ENCODE peak calls at places on chromosome 21, in six cellular contexts. S is esophagus squamous epithelium, A is HepG2, Z is IMR-90, G is adrenal gland, H is prostate gland. R is an unnamed sample.
A peak's percentile ranks its signal among the peaks of the same experiment; 100 is the strongest.

GRCh38 chr21:41824466-41825207 is 54.5 kb downstream of the PRDM15 start:
- DNase-seq in G (no peak), Z (no peak), H (no peak), S (no peak), A (no peak), R (no peak)

GRCh38 chr21:41668051-41668541 is 98.8 kb downstream of the RIPK4 start:
- DNase-seq in Z (no peak), G (no peak), S (no peak), H (no peak), A (no peak), R (peak; percentile 57)

GRCh38 chr21:42433946-42434551 is 30.3 kb downstream of the UBASH3A start:
- DNase-seq in Z (no peak), S (no peak), G (peak; percentile 51), A (no peak), H (no peak), R (no peak)

GRCh38 chr21:44836666-44837471 is 19.0 kb upstream of the SUMO3 start:
- DNase-seq in Z (no peak), G (peak; percentile 68), A (peak; percentile 55), S (no peak), H (peak; percentile 45), R (no peak)

GRCh38 chr21:45111703-45112102 is 37.3 kb downstream of the ADARB1 start:
- DNase-seq in S (no peak), G (no peak), Z (no peak), H (no peak), A (no peak), R (peak; percentile 56)

GRCh38 chr21:46092026-46092764 is 5.7 kb upstream of the COL6A2 start:
- DNase-seq in A (no peak), H (no peak), Z (peak; percentile 99), G (no peak), S (no peak), R (peak; percentile 97)

GRCh38 chr21:20169812-20170576 is 828.2 kb upstream of the NCAM2 start:
- DNase-seq in S (no peak), H (no peak), Z (no peak), G (no peak), A (no peak), R (no peak)

GRCh38 chr21:45151484-45152115 is 77.2 kb downstream of the ADARB1 start:
- DNase-seq in G (no peak), Z (no peak), H (no peak), S (no peak), A (no peak), R (peak; percentile 50)

GRCh38 chr21:37072239-37072987 is 458 bp downstream of the PIGP start:
- DNase-seq in H (peak; percentile 72), A (no peak), Z (peak; percentile 89), S (no peak), G (no peak), R (peak; percentile 88)

GRCh38 chr21:37270576-37271365 is 3.6 kb upstream of the VPS26C start:
- DNase-seq in S (no peak), Z (no peak), H (no peak), G (no peak), A (no peak), R (no peak)

GRCh38 chr21:21200103-21200938 is 202.1 kb downstream of the NCAM2 start:
- DNase-seq in G (peak; percentile 89), S (no peak), H (no peak), A (no peak), Z (peak; percentile 99), R (peak; percentile 83)

GRCh38 chr21:42063206-42063577 is 7.9 kb upstream of the UMODL1 start:
- DNase-seq in A (no peak), S (no peak), H (no peak), Z (no peak), G (peak; percentile 45), R (no peak)

GRCh38 chr21:14675774-14676530 is 129.8 kb upstream of the SAMSN1 start:
- DNase-seq in Z (no peak), H (no peak), G (no peak), A (no peak), S (no peak), R (no peak)

GRCh38 chr21:10463156-10463555 is 58.2 kb upstream of the TPTE start:
- DNase-seq in G (no peak), S (no peak), H (no peak), Z (no peak), A (no peak), R (no peak)

GRCh38 chr21:36005879-36006400 is 54.4 kb downstream of the SETD4 start:
- DNase-seq in A (no peak), G (no peak), Z (no peak), H (no peak), S (no peak), R (no peak)

GRCh38 chr21:46663754-46664153 is 28.3 kb downstream of the PRMT2 start:
- DNase-seq in G (no peak), Z (no peak), H (no peak), S (no peak), A (no peak), R (no peak)

GRCh38 chr21:36587388-36587787 is 107.5 kb upstream of the CLDN14 start:
- DNase-seq in S (no peak), Z (peak; percentile 4), G (no peak), A (no peak), H (no peak), R (no peak)

GRCh38 chr21:15192243-15192642 is 127.4 kb upstream of the NRIP1 start:
- DNase-seq in G (peak; percentile 22), H (peak; percentile 75), S (no peak), Z (no peak), A (no peak), R (no peak)

GRCh38 chr21:17279663-17280062 is 233.2 kb upstream of the CXADR start:
- DNase-seq in H (no peak), S (no peak), Z (no peak), G (no peak), A (no peak), R (no peak)

GRCh38 chr21:18350216-18350615 is 53.4 kb downstream of the TMPRSS15 start:
- DNase-seq in A (no peak), G (no peak), H (no peak), Z (no peak), S (no peak), R (no peak)

GRCh38 chr21:45972716-45973474 is 8.7 kb upstream of the COL6A1 start:
- DNase-seq in H (no peak), Z (peak; percentile 92), S (no peak), A (no peak), G (peak; percentile 61), R (peak; percentile 93)

GRCh38 chr21:42414928-42415769 is 11.4 kb downstream of the UBASH3A start:
- DNase-seq in H (no peak), A (no peak), Z (peak; percentile 78), G (peak; percentile 40), S (no peak), R (no peak)

GRCh38 chr21:25334046-25334730 is 273.1 kb downstream of the MRPL39 start:
- DNase-seq in Z (no peak), H (no peak), G (no peak), A (no peak), S (no peak), R (no peak)

GRCh38 chr21:15741510-15741909 is 11.7 kb downstream of the USP25 start:
- DNase-seq in H (no peak), S (no peak), A (no peak), Z (peak; percentile 67), G (no peak), R (no peak)

GRCh38 chr21:15682977-15683376 is 46.8 kb upstream of the USP25 start:
- DNase-seq in Z (peak; percentile 57), H (no peak), S (no peak), A (no peak), G (no peak), R (no peak)

GRCh38 chr21:42695324-42696025 is 42.1 kb downstream of the PDE9A start:
- DNase-seq in Z (peak; percentile 55), H (no peak), S (no peak), G (peak; percentile 65), A (no peak), R (peak; percentile 71)

GRCh38 chr21:46269466-46269865 is 15.9 kb downstream of the MCM3AP start:
- DNase-seq in H (no peak), Z (no peak), S (no peak), G (no peak), A (no peak), R (no peak)

GRCh38 chr21:26473471-26473870 is 99.6 kb downstream of the CYYR1 start:
- DNase-seq in H (no peak), S (no peak), G (no peak), A (no peak), Z (no peak), R (no peak)
- TF ChIP-seq POLR2A in H (no peak), S (no peak), G (no peak), A (no peak), Z (no peak), R (no peak)

DNA sequence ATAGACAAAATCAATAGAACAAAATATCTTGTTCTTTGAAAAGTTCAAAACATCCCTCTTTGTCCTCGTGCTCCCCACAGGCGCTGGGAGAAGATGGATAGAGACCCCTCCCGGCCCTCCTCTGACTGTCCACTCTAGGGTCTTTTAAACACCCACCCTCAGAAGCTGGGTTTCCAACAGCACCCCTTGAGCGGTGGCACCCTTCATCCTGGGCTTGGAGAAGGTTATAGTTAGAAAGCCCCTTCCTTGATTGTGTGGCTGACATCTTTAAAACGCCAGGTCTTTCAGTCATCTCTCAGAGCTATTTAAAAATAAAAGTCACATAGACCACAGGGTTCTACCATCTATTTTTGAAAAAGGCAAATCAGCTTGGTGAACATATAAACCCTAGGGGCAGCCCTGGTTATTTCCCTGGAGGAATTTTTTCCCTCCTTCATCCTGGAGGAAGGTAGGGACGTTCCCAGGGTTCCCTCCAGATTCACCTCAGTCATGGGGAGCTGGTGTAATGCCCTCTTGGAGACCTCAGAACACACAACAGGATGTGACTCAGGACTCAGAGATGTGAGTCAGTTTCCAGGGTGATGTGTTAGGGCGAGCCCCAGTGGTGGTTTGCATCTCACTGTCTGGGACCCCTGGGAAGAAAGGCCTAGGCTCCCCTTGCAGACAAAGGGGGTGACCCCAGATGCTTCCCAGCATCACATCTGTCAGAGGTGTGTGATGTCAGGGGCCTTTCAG is 138.5 kb downstream of the CLIC6 start:
- DNase-seq in G (peak; percentile 33), A (no peak), S (no peak), Z (peak; percentile 97), H (no peak), R (no peak)
- H3K4me3 ChIP-seq in G (no peak overlapping the region), A (no peak overlapping the region), S (no peak overlapping the region), Z (no peak overlapping the region), H (no peak overlapping the region), R (no peak overlapping the region)

GRCh38 chr21:43814215-43815106 is 25.1 kb downstream of the RRP1 start:
- DNase-seq in H (no peak), G (no peak), Z (no peak), S (no peak), A (no peak), R (no peak)

GRCh38 chr21:43817157-43818086 is 28.0 kb downstream of the RRP1 start:
- DNase-seq in G (no peak), Z (no peak), A (no peak), S (no peak), H (no peak), R (no peak)

GRCh38 chr21:43815107-43815742 is 25.8 kb downstream of the RRP1 start:
- DNase-seq in S (no peak), A (no peak), H (no peak), G (no peak), Z (no peak), R (no peak)

GRCh38 chr21:43816611-43817071 is 27.3 kb downstream of the RRP1 start:
- DNase-seq in G (no peak), Z (no peak), H (no peak), S (no peak), A (no peak), R (no peak)

GRCh38 chr21:43815991-43816390 is 26.6 kb downstream of the RRP1 start:
- DNase-seq in H (no peak), Z (no peak), A (no peak), G (no peak), S (no peak), R (no peak)
- H3K4me1 ChIP-seq in H (peaks cover 7% of the 10 kb centered on the region), Z (no peaks in the 10 kb centered on the region), A (peaks cover 56% of the 10 kb centered on the region), G (peaks cover 9% of the 10 kb centered on the region), S (peaks cover 24% of the 10 kb centered on the region), R (peaks cover 6% of the 10 kb centered on the region)

GRCh38 chr21:43812957-43813730 is 23.8 kb downstream of the RRP1 start:
- DNase-seq in H (no peak), A (no peak), Z (no peak), S (no peak), G (no peak), R (no peak)
- TF ChIP-seq POLR2A in H (no peak), A (no peak), Z (no peak), S (no peak), G (no peak), R (no peak)